ENCODE peak calls at places on chromosomes 6 and 20, in five cellular contexts. V is RPMI7951, P is SHP77, Z is kidney tubule cell, D is EL. E is an unnamed sample.

GRCh38 chr6:26020291-26020982 is 57.8 kb downstream of the TRIM38 start:
- DNase-seq in V (peak), P (peak), Z (peak), D (peak), E (peak)

GRCh38 chr6:81863123-81863522 is 110.6 kb upstream of the TENT5A start:
- DNase-seq in V (no peak), P (no peak), Z (no peak), D (no peak), E (no peak)

GRCh38 chr6:44851176-44851575 is 463.7 kb downstream of the CDC5L start:
- DNase-seq in V (no peak), P (no peak), Z (peak), D (no peak), E (no peak)

GRCh38 chr6:42197574-42198362 is 3.0 kb upstream of the GUCA1B start:
- DNase-seq in V (peak), P (peak), Z (peak), D (peak), E (peak)

GRCh38 chr6:121237859-121238258 is 96.4 kb downstream of the TBC1D32 start:
- DNase-seq in V (no peak), P (no peak), Z (peak), D (no peak), E (no peak)

GRCh38 chr6:109962271-109962670 is 15.8 kb upstream of the GPR6 start:
- DNase-seq in V (peak), P (no peak), Z (no peak), D (no peak), E (no peak)

GRCh38 chr20:17543531-17543961 is 12.4 kb upstream of the BFSP1 start:
- DNase-seq in V (no peak), P (no peak), Z (no peak), D (peak), E (no peak)

GRCh38 chr6:15874821-15875220 is 212.0 kb upstream of the DTNBP1 start:
- DNase-seq in V (peak), P (no peak), Z (peak), D (peak), E (no peak)

GRCh38 chr20:22901164-22901563 is 133.9 kb upstream of the SSTR4 start:
- DNase-seq in V (no peak), P (no peak), Z (no peak), D (no peak), E (no peak)

GRCh38 chr6:56840467-56841371 is 114.2 kb upstream of the BEND6 start:
- DNase-seq in V (peak), P (peak), Z (peak), D (peak), E (no peak)

GRCh38 chr20:33629533-33629932 is 32.6 kb upstream of the C20orf144 start:
- DNase-seq in V (no peak), P (no peak), Z (no peak), D (no peak), E (no peak)

GRCh38 chr20:50280851-50281655 is 90.4 kb downstream of the CEBPB start:
- DNase-seq in V (no peak), P (no peak), Z (peak), D (no peak), E (no peak)

GRCh38 chr6:44511126-44511525 is 123.6 kb downstream of the CDC5L start:
- DNase-seq in V (no peak), P (no peak), Z (no peak), D (no peak), E (no peak)

GRCh38 chr6:47277702-47278101 is 32.0 kb downstream of the TNFRSF21 start:
- DNase-seq in V (no peak), P (no peak), Z (no peak), D (no peak), E (no peak)

GRCh38 chr20:31837896-31838397 is 7.5 kb downstream of the FOXS1 start:
- DNase-seq in V (peak), P (no peak), Z (peak), D (peak), E (no peak)

GRCh38 chr6:105642708-105643107 is 239.8 kb upstream of the PREP start:
- DNase-seq in V (peak), P (no peak), Z (no peak), D (no peak), E (no peak)

GRCh38 chr20:57195023-57195758 is 71.2 kb downstream of the BMP7 start:
- DNase-seq in V (peak), P (no peak), Z (no peak), D (peak), E (no peak)

GRCh38 chr6:116218866-116219265 is 35.0 kb downstream of the TSPYL4 start:
- DNase-seq in V (no peak), P (no peak), Z (peak), D (no peak), E (no peak)

GRCh38 chr6:35318200-35318844 is 20.7 kb downstream of the DEF6 start:
- DNase-seq in V (peak), P (peak), Z (peak), D (peak), E (peak)

GRCh38 chr6:122995930-122996796 is at the start of gene CLVS2:
- DNase-seq in V (no peak), P (no peak), Z (peak), D (no peak), E (no peak)